ENCODE peak calls at places on chromosomes 1 and 21, in nine cellular contexts. L, C, S, P, W, O, H, M and E are unnamed samples.

GRCh38 chr1:235882816-235883215 is 16.1 kb upstream of the LYST start:
- DNase-seq in L (no peak), C (peak), S (no peak), P (no peak), W (no peak), O (no peak), H (no peak), M (no peak), E (no peak)

GRCh38 chr1:53115403-53116306 is 26.8 kb downstream of the SLC1A7 start:
- DNase-seq in L (no peak), C (peak), S (no peak), P (no peak), W (no peak), O (no peak), H (peak), M (no peak), E (no peak)

GRCh38 chr21:26169611-26170470 is 729 bp downstream of the APP start:
- DNase-seq in L (peak), C (peak), S (peak), P (peak), W (peak), O (peak), H (peak), M (no peak), E (peak)

GRCh38 chr1:184827600-184828368 is 73.1 kb upstream of the EDEM3 start:
- DNase-seq in L (no peak), C (peak), S (no peak), P (no peak), W (no peak), O (no peak), H (no peak), M (no peak), E (no peak)

GRCh38 chr1:205502992-205503391 is 1.5 kb upstream of the CDK18 start:
- DNase-seq in L (no peak), C (no peak), S (no peak), P (no peak), W (no peak), O (no peak), H (no peak), M (no peak), E (no peak)

GRCh38 chr1:240018617-240019016 is 73.1 kb upstream of the FMN2 start:
- DNase-seq in L (no peak), C (no peak), S (no peak), P (no peak), W (no peak), O (no peak), H (no peak), M (no peak), E (no peak)

GRCh38 chr1:11940260-11940921 is 5.9 kb downstream of the PLOD1 start:
- DNase-seq in L (no peak), C (no peak), S (no peak), P (no peak), W (no peak), O (no peak), H (no peak), M (no peak), E (no peak)

GRCh38 chr1:201326710-201327109 is 43.4 kb downstream of the PKP1 start:
- DNase-seq in L (no peak), C (no peak), S (no peak), P (no peak), W (no peak), O (no peak), H (no peak), M (no peak), E (no peak)

GRCh38 chr1:197725044-197725443 is 50.2 kb downstream of the DENND1B start:
- DNase-seq in L (no peak), C (peak), S (peak), P (no peak), W (no peak), O (no peak), H (no peak), M (no peak), E (no peak)

GRCh38 chr1:23395162-23395724 is 25.6 kb upstream of the ZNF436 start:
- DNase-seq in L (no peak), C (no peak), S (no peak), P (no peak), W (no peak), O (no peak), H (peak), M (no peak), E (no peak)

GRCh38 chr1:94522304-94522703 is 19.3 kb downstream of the F3 start:
- DNase-seq in L (no peak), C (peak), S (peak), P (no peak), W (no peak), O (no peak), H (peak), M (no peak), E (no peak)

GRCh38 chr1:25206201-25206600 is 26.1 kb downstream of the SYF2 start:
- DNase-seq in L (no peak), C (no peak), S (no peak), P (no peak), W (no peak), O (no peak), H (no peak), M (no peak), E (no peak)

GRCh38 chr1:218330043-218330623 is 15.0 kb upstream of the TGFB2 start:
- DNase-seq in L (no peak), C (peak), S (peak), P (no peak), W (peak), O (no peak), H (no peak), M (no peak), E (no peak)

GRCh38 chr1:28811766-28812668 is at the start of gene OPRD1:
- DNase-seq in L (no peak), C (no peak), S (no peak), P (peak), W (no peak), O (no peak), H (peak), M (no peak), E (no peak)

GRCh38 chr1:145995964-145996432 is 381 bp downstream of the TXNIP start:
- DNase-seq in L (no peak), C (no peak), S (no peak), P (no peak), W (no peak), O (no peak), H (no peak), M (no peak), E (peak)

GRCh38 chr1:22673486-22674409 is 20.7 kb downstream of the C1QB start:
- DNase-seq in L (peak), C (peak), S (peak), P (no peak), W (peak), O (no peak), H (peak), M (no peak), E (no peak)

GRCh38 chr1:219544163-219544846 is 68.6 kb downstream of the ZC3H11B start:
- DNase-seq in L (no peak), C (no peak), S (no peak), P (no peak), W (no peak), O (no peak), H (peak), M (no peak), E (no peak)

GRCh38 chr1:197400522-197400902 is 132.5 kb downstream of the CRB1 start:
- DNase-seq in L (no peak), C (no peak), S (no peak), P (no peak), W (no peak), O (no peak), H (no peak), M (no peak), E (no peak)

GRCh38 chr1:156155760-156156495 is 2.5 kb downstream of the SEMA4A start:
- DNase-seq in L (no peak), C (no peak), S (no peak), P (no peak), W (no peak), O (no peak), H (no peak), M (no peak), E (no peak)

GRCh38 chr1:15714438-15715136 is 21.5 kb upstream of the SLC25A34 start:
- DNase-seq in L (no peak), C (peak), S (no peak), P (no peak), W (no peak), O (no peak), H (no peak), M (no peak), E (no peak)

GRCh38 chr1:53999920-54000319 is 18.1 kb downstream of the LDLRAD1 start:
- DNase-seq in L (no peak), C (no peak), S (no peak), P (no peak), W (no peak), O (no peak), H (no peak), M (no peak), E (no peak)

GRCh38 chr1:214306270-214306669 is 25.3 kb downstream of the SMYD2 start:
- DNase-seq in L (no peak), C (no peak), S (no peak), P (no peak), W (no peak), O (no peak), H (no peak), M (no peak), E (no peak)

GRCh38 chr1:204493882-204494280 is 724 bp downstream of the PIK3C2B start:
- DNase-seq in L (no peak), C (peak), S (no peak), P (peak), W (peak), O (peak), H (peak), M (peak), E (peak)